ENCODE peak calls at places on chromosomes 11 and 22, in seven cellular contexts. H, D, T, B, A, Q and M are unnamed samples.

GRCh38 chr11:132644511-132644910 is 887.8 kb downstream of the OPCML start:
- DNase-seq in H (no peak), T (no peak), Q (no peak), B (no peak), D (no peak), A (no peak), M (no peak)

GRCh38 chr11:32358729-32359128 is 76.6 kb downstream of the WT1 start:
- DNase-seq in B (no peak), A (no peak), Q (no peak), H (no peak), T (no peak), D (no peak), M (no peak)

GRCh38 chr11:32861850-32862577 is 30.6 kb upstream of the QSER1 start:
- DNase-seq in B (no peak), T (no peak), H (no peak), A (no peak), D (no peak), Q (no peak), M (no peak)

GRCh38 chr22:19902245-19902699 is 39.3 kb upstream of the COMT start:
- DNase-seq in T (no peak), A (no peak), B (no peak), D (no peak), Q (no peak), H (no peak), M (no peak)

GRCh38 chr22:38291201-38291777 is 18.5 kb upstream of the TMEM184B start:
- DNase-seq in H (no peak), A (no peak), T (no peak), Q (no peak), B (no peak), D (no peak), M (no peak)

GRCh38 chr11:43582837-43583462 is 97.6 kb upstream of the HSD17B12 start:
- DNase-seq in D (no peak), H (no peak), T (no peak), B (no peak), A (no peak), Q (no peak), M (no peak)

GRCh38 chr22:29310863-29311339 is 4.5 kb downstream of the GAS2L1 start:
- DNase-seq in Q (peak; percentile 95), D (peak; percentile 94), A (peak; percentile 81), H (peak; percentile 53), B (peak; percentile 91), T (no peak), M (peak; percentile 89)

GRCh38 chr11:68003846-68004550 is at the start of gene UNC93B1:
- DNase-seq in D (peak; percentile 76), A (no peak), B (peak; percentile 46), H (peak; percentile 73), Q (peak; percentile 91), T (peak; percentile 35), M (peak; percentile 92)

GRCh38 chr11:84865257-84865656 is 761.9 kb downstream of the DLG2 start:
- DNase-seq in H (no peak), T (no peak), D (peak; percentile 45), Q (no peak), A (no peak), B (no peak), M (peak; percentile 91)

GRCh38 chr11:43547411-43547718 is 133.2 kb upstream of the HSD17B12 start:
- DNase-seq in H (no peak), D (no peak), T (no peak), A (no peak), B (no peak), Q (no peak), M (no peak)

GRCh38 chr11:818396-819128 is at the start of gene PNPLA2:
- DNase-seq in T (no peak), D (peak; percentile 78), Q (peak; percentile 60), H (no peak), A (no peak), B (peak; percentile 76), M (peak; percentile 11)

GRCh38 chr11:128282053-128282452 is 305.3 kb downstream of the ETS1 start:
- DNase-seq in H (no peak), A (no peak), B (peak; percentile 31), Q (no peak), D (no peak), T (no peak), M (no peak)

GRCh38 chr22:44735518-44736428 is 16.6 kb upstream of the ARHGAP8 start:
- DNase-seq in H (peak; percentile 56), B (no peak), A (no peak), Q (peak; percentile 71), T (peak; percentile 83), D (peak; percentile 15), M (peak; percentile 65)

GRCh38 chr11:15889972-15890371 is 466.4 kb downstream of the SOX6 start:
- DNase-seq in A (no peak), T (no peak), Q (no peak), H (no peak), B (no peak), D (no peak), M (no peak)

GRCh38 chr11:127110542-127110941 is 110.0 kb upstream of the KIRREL3 start:
- DNase-seq in Q (no peak), H (no peak), A (no peak), T (no peak), D (no peak), B (no peak), M (no peak)

GRCh38 chr11:78417888-78418583 is 416 bp upstream of the GAB2 start:
- DNase-seq in H (peak; percentile 46), D (peak; percentile 78), A (no peak), Q (peak; percentile 87), T (peak; percentile 57), B (peak; percentile 18), M (peak; percentile 86)